ENCODE peak calls at places on chromosome 18, in eight cellular contexts. One of them, this sample, is unnamed.

GRCh38 chr18:46281185-46282176 is 177.3 kb downstream of the HAUS1 start:
- DNase-seq in NCI-H146: peak
- DNase-seq in GM03348: peak
- DNase-seq in KG1: peak
- DNase-seq in RWPE1: peak
- DNase-seq in sciatic nerve: peak
- DNase-seq in K562: peak
- DNase-seq in activated naive CD8-positive, alpha-beta T cell treated with anti-CD3 and anti-CD28 coated beads, Interleukin-2, amount 10 ng/mL, durations not matched to agents 7 days and 5 days: peak
- DNase-seq in this sample: peak

GRCh38 chr18:48486762-48487161 is 52.1 kb upstream of the CTIF start:
- DNase-seq in KG1: no peak
- DNase-seq in activated naive CD8-positive, alpha-beta T cell treated with anti-CD3 and anti-CD28 coated beads, Interleukin-2, amount 10 ng/mL, durations not matched to agents 7 days and 5 days: no peak
- DNase-seq in NCI-H146: no peak
- DNase-seq in GM03348: peak
- DNase-seq in RWPE1: no peak
- DNase-seq in sciatic nerve: no peak
- DNase-seq in K562: no peak
- DNase-seq in this sample: no peak

GRCh38 chr18:68623342-68623741 is 91.6 kb downstream of the TMX3 start:
- DNase-seq in sciatic nerve: no peak
- DNase-seq in K562: peak
- DNase-seq in GM03348: peak
- DNase-seq in KG1: no peak
- DNase-seq in NCI-H146: peak
- DNase-seq in activated naive CD8-positive, alpha-beta T cell treated with anti-CD3 and anti-CD28 coated beads, Interleukin-2, amount 10 ng/mL, durations not matched to agents 7 days and 5 days: no peak
- DNase-seq in RWPE1: peak
- DNase-seq in this sample: peak

GRCh38 chr18:61893304-61893970 is 630 bp upstream of the RNF152 start:
- DNase-seq in sciatic nerve: peak
- DNase-seq in GM03348: peak
- DNase-seq in activated naive CD8-positive, alpha-beta T cell treated with anti-CD3 and anti-CD28 coated beads, Interleukin-2, amount 10 ng/mL, durations not matched to agents 7 days and 5 days: peak
- DNase-seq in NCI-H146: peak
- DNase-seq in KG1: no peak
- DNase-seq in RWPE1: peak
- DNase-seq in K562: peak
- DNase-seq in this sample: no peak

GRCh38 chr18:9731380-9731779 is 23.3 kb downstream of the RAB31 start:
- DNase-seq in GM03348: peak
- DNase-seq in NCI-H146: no peak
- DNase-seq in KG1: no peak
- DNase-seq in activated naive CD8-positive, alpha-beta T cell treated with anti-CD3 and anti-CD28 coated beads, Interleukin-2, amount 10 ng/mL, durations not matched to agents 7 days and 5 days: no peak
- DNase-seq in sciatic nerve: no peak
- DNase-seq in RWPE1: peak
- DNase-seq in K562: no peak
- DNase-seq in this sample: peak

GRCh38 chr18:5600376-5601071 is 56.7 kb upstream of the EPB41L3 start:
- DNase-seq in KG1: no peak
- DNase-seq in K562: no peak
- DNase-seq in NCI-H146: no peak
- DNase-seq in GM03348: peak
- DNase-seq in RWPE1: peak
- DNase-seq in sciatic nerve: no peak
- DNase-seq in activated naive CD8-positive, alpha-beta T cell treated with anti-CD3 and anti-CD28 coated beads, Interleukin-2, amount 10 ng/mL, durations not matched to agents 7 days and 5 days: no peak
- DNase-seq in this sample: no peak

GRCh38 chr18:47418746-47419145 is 167.3 kb upstream of the SKOR2 start:
- DNase-seq in NCI-H146: no peak
- DNase-seq in activated naive CD8-positive, alpha-beta T cell treated with anti-CD3 and anti-CD28 coated beads, Interleukin-2, amount 10 ng/mL, durations not matched to agents 7 days and 5 days: no peak
- DNase-seq in KG1: no peak
- DNase-seq in K562: no peak
- DNase-seq in sciatic nerve: no peak
- DNase-seq in RWPE1: no peak
- DNase-seq in GM03348: no peak
- DNase-seq in this sample: no peak

GRCh38 chr18:23238152-23238531 is 102.9 kb downstream of the CABLES1 start:
- DNase-seq in NCI-H146: no peak
- DNase-seq in KG1: no peak
- DNase-seq in GM03348: peak
- DNase-seq in RWPE1: peak
- DNase-seq in K562: peak
- DNase-seq in activated naive CD8-positive, alpha-beta T cell treated with anti-CD3 and anti-CD28 coated beads, Interleukin-2, amount 10 ng/mL, durations not matched to agents 7 days and 5 days: no peak
- DNase-seq in sciatic nerve: no peak
- DNase-seq in this sample: no peak

GRCh38 chr18:62018034-62018760 is 125.4 kb upstream of the RNF152 start:
- DNase-seq in KG1: no peak
- DNase-seq in K562: no peak
- DNase-seq in activated naive CD8-positive, alpha-beta T cell treated with anti-CD3 and anti-CD28 coated beads, Interleukin-2, amount 10 ng/mL, durations not matched to agents 7 days and 5 days: no peak
- DNase-seq in GM03348: peak
- DNase-seq in NCI-H146: no peak
- DNase-seq in sciatic nerve: peak
- DNase-seq in RWPE1: no peak
- DNase-seq in this sample: no peak

GRCh38 chr18:37156330-37156942 is 327.5 kb downstream of the KIAA1328 start:
- DNase-seq in RWPE1: no peak
- DNase-seq in sciatic nerve: no peak
- DNase-seq in GM03348: no peak
- DNase-seq in activated naive CD8-positive, alpha-beta T cell treated with anti-CD3 and anti-CD28 coated beads, Interleukin-2, amount 10 ng/mL, durations not matched to agents 7 days and 5 days: no peak
- DNase-seq in K562: no peak
- DNase-seq in NCI-H146: peak
- DNase-seq in KG1: no peak
- DNase-seq in this sample: no peak

GRCh38 chr18:35597758-35598157 is 16.2 kb downstream of the GALNT1 start:
- DNase-seq in RWPE1: no peak
- DNase-seq in sciatic nerve: no peak
- DNase-seq in NCI-H146: no peak
- DNase-seq in KG1: no peak
- DNase-seq in GM03348: no peak
- DNase-seq in K562: no peak
- DNase-seq in activated naive CD8-positive, alpha-beta T cell treated with anti-CD3 and anti-CD28 coated beads, Interleukin-2, amount 10 ng/mL, durations not matched to agents 7 days and 5 days: no peak
- DNase-seq in this sample: no peak

GRCh38 chr18:35062408-35062807 is 21.2 kb downstream of the MAPRE2 start:
- DNase-seq in KG1: no peak
- DNase-seq in K562: no peak
- DNase-seq in GM03348: no peak
- DNase-seq in activated naive CD8-positive, alpha-beta T cell treated with anti-CD3 and anti-CD28 coated beads, Interleukin-2, amount 10 ng/mL, durations not matched to agents 7 days and 5 days: no peak
- DNase-seq in RWPE1: no peak
- DNase-seq in sciatic nerve: no peak
- DNase-seq in NCI-H146: no peak
- DNase-seq in this sample: no peak

GRCh38 chr18:457120-457519 is 43.4 kb downstream of the COLEC12 start:
- DNase-seq in sciatic nerve: peak
- DNase-seq in RWPE1: no peak
- DNase-seq in NCI-H146: peak
- DNase-seq in K562: no peak
- DNase-seq in KG1: no peak
- DNase-seq in GM03348: peak
- DNase-seq in activated naive CD8-positive, alpha-beta T cell treated with anti-CD3 and anti-CD28 coated beads, Interleukin-2, amount 10 ng/mL, durations not matched to agents 7 days and 5 days: no peak
- DNase-seq in this sample: no peak

This sample was measured in RCC 7860.